ENCODE peak calls at places on chromosome X, in seven cellular contexts. E, L, I, W, Z, A and H are unnamed samples.

GRCh38 chrX:13419276-13419675 is 99.4 kb upstream of the ATXN3L start:
- DNase-seq in A (no peak), E (no peak), W (no peak), I (no peak), Z (no peak), L (no peak), H (no peak)

GRCh38 chrX:38220024-38220935 is at the start of gene SRPX:
- DNase-seq in E (no peak), L (peak), W (no peak), A (peak), I (peak), Z (no peak), H (no peak)

GRCh38 chrX:30888526-30889146 is 418 bp downstream of the TAB3 start:
- DNase-seq in W (peak), I (no peak), E (no peak), A (no peak), L (no peak), Z (no peak), H (no peak)

GRCh38 chrX:109830704-109831206 is 97.7 kb upstream of the ACSL4 start:
- DNase-seq in E (no peak), I (no peak), L (no peak), W (no peak), A (no peak), Z (no peak), H (no peak)

GRCh38 chrX:39883664-39884063 is 214.1 kb downstream of the BCOR start:
- DNase-seq in E (no peak), Z (no peak), I (peak), W (no peak), L (no peak), A (no peak), H (no peak)

GRCh38 chrX:39313149-39313548 is 511.9 kb downstream of the MID1IP1 start:
- DNase-seq in E (no peak), W (no peak), Z (no peak), L (no peak), A (no peak), I (no peak), H (no peak)

GRCh38 chrX:41558531-41558930 is 111.4 kb downstream of the NYX start:
- DNase-seq in I (no peak), W (no peak), Z (no peak), A (no peak), E (no peak), L (no peak), H (no peak)

GRCh38 chrX:41475166-41475565 is 28.0 kb downstream of the NYX start:
- DNase-seq in A (no peak), W (no peak), I (no peak), E (no peak), L (peak), Z (no peak), H (no peak)

GRCh38 chrX:124211312-124211942 is 121.0 kb upstream of the TEX13D start:
- DNase-seq in A (no peak), I (no peak), E (no peak), W (peak), Z (peak), L (peak), H (peak)

GRCh38 chrX:18422325-18422724 is 3.1 kb upstream of the CDKL5 start:
- DNase-seq in E (no peak), Z (peak), I (no peak), L (no peak), A (no peak), W (no peak), H (no peak)

GRCh38 chrX:6904178-6904577 is 243.3 kb upstream of the STS start:
- DNase-seq in I (no peak), E (no peak), W (no peak), L (no peak), A (no peak), Z (no peak), H (no peak)

GRCh38 chrX:110276778-110277177 is 41.1 kb downstream of the AMMECR1 start:
- DNase-seq in Z (no peak), W (no peak), A (no peak), I (no peak), E (no peak), L (no peak), H (no peak)

GRCh38 chrX:48695925-48696300 is 621 bp upstream of the SUV39H1 start:
- DNase-seq in A (no peak), W (peak), E (no peak), I (no peak), Z (no peak), L (no peak), H (no peak)

GRCh38 chrX:104803219-104803618 is 237.2 kb downstream of the IL1RAPL2 start:
- DNase-seq in A (no peak), I (no peak), Z (no peak), E (no peak), L (no peak), W (no peak), H (no peak)

GRCh38 chrX:86148024-86148511 is at the start of gene DACH2:
- DNase-seq in W (peak), L (peak), E (peak), A (peak), Z (no peak), I (peak), H (no peak)

GRCh38 chrX:153486163-153486562 is 8.6 kb upstream of the BGN start:
- DNase-seq in Z (no peak), E (no peak), A (no peak), L (no peak), W (peak), I (no peak), H (no peak)

GRCh38 chrX:107823456-107823855 is 2.2 kb upstream of the MID2 start:
- DNase-seq in I (no peak), L (no peak), E (no peak), Z (peak), A (no peak), W (no peak), H (no peak)

GRCh38 chrX:17839269-17839668 is 21.8 kb downstream of the RAI2 start:
- DNase-seq in W (no peak), L (no peak), E (no peak), Z (no peak), A (no peak), I (no peak), H (no peak)

GRCh38 chrX:147901476-147902126 is 10.1 kb upstream of the FMR1 start:
- DNase-seq in W (no peak), A (no peak), I (no peak), L (no peak), E (no peak), Z (no peak), H (no peak)

GRCh38 chrX:154458116-154458953 is at the start of gene PLXNA3:
- DNase-seq in Z (no peak), I (no peak), E (no peak), L (peak), W (no peak), A (no peak), H (no peak)

GRCh38 chrX:41350150-41350975 is 16.4 kb downstream of the DDX3X start:
- DNase-seq in E (no peak), I (no peak), Z (no peak), W (no peak), A (no peak), L (no peak), H (no peak)

GRCh38 chrX:53086464-53086863 is 4.3 kb downstream of the TSPYL2 start:
- DNase-seq in E (no peak), A (peak), I (no peak), W (no peak), Z (no peak), L (no peak), H (no peak)

GRCh38 chrX:139023531-139023930 is 312.0 kb upstream of the FGF13 start:
- DNase-seq in E (no peak), I (no peak), A (no peak), Z (no peak), W (no peak), L (no peak), H (no peak)

GRCh38 chrX:74420194-74421035 is 878 bp upstream of the SLC16A2 start:
- DNase-seq in W (peak), L (no peak), I (no peak), A (peak), Z (peak), E (peak), H (no peak)

GRCh38 chrX:132022115-132022862 is 813 bp upstream of the STK26 start:
- DNase-seq in W (no peak), E (no peak), Z (no peak), I (no peak), A (no peak), L (no peak), H (no peak)

GRCh38 chrX:154478728-154479622 is at the start of gene LAGE3:
- DNase-seq in E (peak), I (peak), Z (peak), W (peak), L (peak), A (peak), H (peak)

GRCh38 chrX:1386338-1387127 is 5.4 kb downstream of the SLC25A6 start:
- DNase-seq in W (no peak), A (peak), L (no peak), E (no peak), Z (no peak), I (no peak), H (no peak)

GRCh38 chrX:71366674-71367256 is 608 bp downstream of the TAF1 start:
- DNase-seq in L (no peak), Z (no peak), A (no peak), W (no peak), E (no peak), I (peak), H (no peak)

GRCh38 chrX:154378059-154378798 is 866 bp upstream of the EMD start:
- DNase-seq in A (peak), W (peak), E (peak), L (no peak), Z (no peak), I (no peak), H (peak)

GRCh38 chrX:11296051-11296450 is 2.8 kb downstream of the AMELX start:
- DNase-seq in E (no peak), I (no peak), L (no peak), A (no peak), W (peak), Z (no peak), H (peak)

GRCh38 chrX:23908219-23909003 is 605 bp downstream of the CXorf58 start:
- DNase-seq in L (no peak), I (no peak), A (no peak), E (no peak), W (no peak), Z (no peak), H (no peak)

GRCh38 chrX:148665001-148665400 is 164.6 kb downstream of the AFF2 start:
- DNase-seq in W (no peak), E (no peak), L (no peak), I (no peak), A (no peak), Z (no peak), H (no peak)

GRCh38 chrX:69109706-69110635 is 55.3 kb downstream of the PJA1 start:
- DNase-seq in Z (no peak), L (no peak), A (no peak), W (no peak), I (no peak), E (no peak), H (no peak)

GRCh38 chrX:21741869-21742701 is 15.8 kb downstream of the SMPX start:
- DNase-seq in Z (no peak), E (no peak), A (no peak), W (peak), L (no peak), I (no peak), H (peak)

GRCh38 chrX:50450324-50450723 is 20.3 kb downstream of the DGKK start:
- DNase-seq in W (no peak), L (no peak), I (no peak), A (no peak), Z (no peak), E (no peak), H (no peak)

GRCh38 chrX:24876782-24877315 is 138.9 kb downstream of the ARX start:
- DNase-seq in I (no peak), W (no peak), L (peak), E (no peak), Z (no peak), A (no peak), H (no peak)

GRCh38 chrX:103830848-103831247 is 1.2 kb downstream of the RAB9B start:
- DNase-seq in L (no peak), I (no peak), A (no peak), W (no peak), E (peak), Z (no peak), H (no peak)